ENCODE peak calls at places on chromosomes 11 and 22, in seven cellular contexts. One of them, this sample, is unnamed.

GRCh38 chr11:66470015-66470414 is 3.3 kb downstream of the PELI3 start:
- DNase-seq in prostate gland: no peak
- DNase-seq in CD8-positive, alpha-beta T cell: no peak
- DNase-seq in IMR-90: no peak
- DNase-seq in naive thymus-derived CD4-positive, alpha-beta T cell: no peak
- DNase-seq in ovary: no peak
- DNase-seq in body of pancreas: no peak
- DNase-seq in this sample: no peak

GRCh38 chr11:95925011-95925410 is 1.1 kb upstream of the MTMR2 start:
- DNase-seq in naive thymus-derived CD4-positive, alpha-beta T cell: no peak
- DNase-seq in IMR-90: peak; percentile 34
- DNase-seq in prostate gland: no peak
- DNase-seq in body of pancreas: no peak
- DNase-seq in ovary: no peak
- DNase-seq in CD8-positive, alpha-beta T cell: no peak
- DNase-seq in this sample: no peak

GRCh38 chr22:46909237-46910030 is 147.0 kb downstream of the TBC1D22A start:
- DNase-seq in naive thymus-derived CD4-positive, alpha-beta T cell: no peak
- DNase-seq in CD8-positive, alpha-beta T cell: no peak
- DNase-seq in body of pancreas: no peak
- DNase-seq in prostate gland: no peak
- DNase-seq in ovary: no peak
- DNase-seq in IMR-90: no peak
- DNase-seq in this sample: no peak

GRCh38 chr11:74072721-74073120 is 63.8 kb upstream of the UCP3 start:
- DNase-seq in naive thymus-derived CD4-positive, alpha-beta T cell: no peak
- DNase-seq in prostate gland: no peak
- DNase-seq in body of pancreas: no peak
- DNase-seq in CD8-positive, alpha-beta T cell: no peak
- DNase-seq in ovary: no peak
- DNase-seq in IMR-90: no peak
- DNase-seq in this sample: no peak

GRCh38 chr11:116970485-116971292 is 127.5 kb downstream of the SIK3 start:
- DNase-seq in ovary: no peak
- DNase-seq in naive thymus-derived CD4-positive, alpha-beta T cell: no peak
- DNase-seq in prostate gland: no peak
- DNase-seq in CD8-positive, alpha-beta T cell: no peak
- DNase-seq in IMR-90: peak; percentile 32
- DNase-seq in body of pancreas: no peak
- DNase-seq in this sample: no peak

GRCh38 chr11:10503777-10504176 is 37.2 kb downstream of the RNF141 start:
- DNase-seq in IMR-90: no peak
- DNase-seq in CD8-positive, alpha-beta T cell: no peak
- DNase-seq in ovary: no peak
- DNase-seq in body of pancreas: no peak
- DNase-seq in naive thymus-derived CD4-positive, alpha-beta T cell: no peak
- DNase-seq in prostate gland: no peak
- DNase-seq in this sample: peak; percentile 63

GRCh38 chr11:57480409-57481137 is 20.2 kb downstream of the RTN4RL2 start:
- DNase-seq in ovary: peak; percentile 61
- DNase-seq in body of pancreas: peak; percentile 76
- DNase-seq in IMR-90: peak; percentile 25
- DNase-seq in naive thymus-derived CD4-positive, alpha-beta T cell: peak; percentile 75
- DNase-seq in prostate gland: peak; percentile 26
- DNase-seq in CD8-positive, alpha-beta T cell: peak; percentile 74
- DNase-seq in this sample: peak; percentile 86

GRCh38 chr22:50530857-50531545 is 1.2 kb upstream of the TYMP start:
- DNase-seq in body of pancreas: peak; percentile 84
- DNase-seq in IMR-90: peak; percentile 63
- DNase-seq in ovary: peak; percentile 49
- DNase-seq in prostate gland: peak; percentile 84
- DNase-seq in CD8-positive, alpha-beta T cell: peak; percentile 77
- DNase-seq in naive thymus-derived CD4-positive, alpha-beta T cell: peak; percentile 85
- DNase-seq in this sample: peak; percentile 93

GRCh38 chr11:9605742-9606141 is 32.3 kb downstream of the WEE1 start:
- DNase-seq in CD8-positive, alpha-beta T cell: no peak
- DNase-seq in body of pancreas: no peak
- DNase-seq in IMR-90: no peak
- DNase-seq in ovary: no peak
- DNase-seq in naive thymus-derived CD4-positive, alpha-beta T cell: no peak
- DNase-seq in prostate gland: no peak
- DNase-seq in this sample: no peak

GRCh38 chr22:20562607-20563463 is 55.4 kb downstream of the MED15 start:
- DNase-seq in prostate gland: no peak
- DNase-seq in CD8-positive, alpha-beta T cell: no peak
- DNase-seq in naive thymus-derived CD4-positive, alpha-beta T cell: no peak
- DNase-seq in body of pancreas: no peak
- DNase-seq in IMR-90: no peak
- DNase-seq in ovary: peak; percentile 6
- DNase-seq in this sample: no peak

GRCh38 chr11:120918257-120918656 is 105.6 kb upstream of the TBCEL start:
- DNase-seq in naive thymus-derived CD4-positive, alpha-beta T cell: no peak
- DNase-seq in ovary: no peak
- DNase-seq in prostate gland: no peak
- DNase-seq in CD8-positive, alpha-beta T cell: no peak
- DNase-seq in IMR-90: no peak
- DNase-seq in body of pancreas: no peak
- DNase-seq in this sample: no peak

GRCh38 chr22:23062616-23063538 is 7.4 kb upstream of the GNAZ start:
- DNase-seq in prostate gland: no peak
- DNase-seq in body of pancreas: no peak
- DNase-seq in IMR-90: no peak
- DNase-seq in naive thymus-derived CD4-positive, alpha-beta T cell: peak; percentile 18
- DNase-seq in CD8-positive, alpha-beta T cell: peak; percentile 40
- DNase-seq in ovary: no peak
- DNase-seq in this sample: no peak

GRCh38 chr11:117946842-117947526 is 17.8 kb upstream of the TMPRSS13 start:
- DNase-seq in IMR-90: peak; percentile 91
- DNase-seq in body of pancreas: peak; percentile 87
- DNase-seq in prostate gland: peak; percentile 79
- DNase-seq in naive thymus-derived CD4-positive, alpha-beta T cell: peak; percentile 86
- DNase-seq in ovary: peak; percentile 94
- DNase-seq in CD8-positive, alpha-beta T cell: peak; percentile 93
- DNase-seq in this sample: peak; percentile 73

GRCh38 chr11:7595016-7595869 is 78.1 kb downstream of the CYB5R2 start:
- DNase-seq in naive thymus-derived CD4-positive, alpha-beta T cell: no peak
- DNase-seq in ovary: no peak
- DNase-seq in body of pancreas: no peak
- DNase-seq in IMR-90: no peak
- DNase-seq in CD8-positive, alpha-beta T cell: no peak
- DNase-seq in prostate gland: no peak
- DNase-seq in this sample: no peak

GRCh38 chr22:24466831-24467249 is 28.3 kb upstream of the UPB1 start:
- DNase-seq in ovary: peak; percentile 36
- DNase-seq in CD8-positive, alpha-beta T cell: no peak
- DNase-seq in IMR-90: peak; percentile 74
- DNase-seq in body of pancreas: peak; percentile 29
- DNase-seq in prostate gland: no peak
- DNase-seq in naive thymus-derived CD4-positive, alpha-beta T cell: no peak
- DNase-seq in this sample: peak; percentile 71

GRCh38 chr11:117435296-117435695 is 107.6 kb downstream of the CEP164 start:
- DNase-seq in CD8-positive, alpha-beta T cell: no peak
- DNase-seq in body of pancreas: no peak
- DNase-seq in ovary: no peak
- DNase-seq in IMR-90: no peak
- DNase-seq in prostate gland: no peak
- DNase-seq in naive thymus-derived CD4-positive, alpha-beta T cell: no peak
- DNase-seq in this sample: no peak

GRCh38 chr11:133115099-133115498 is 417.2 kb downstream of the OPCML start:
- DNase-seq in body of pancreas: no peak
- DNase-seq in IMR-90: no peak
- DNase-seq in prostate gland: no peak
- DNase-seq in ovary: no peak
- DNase-seq in CD8-positive, alpha-beta T cell: no peak
- DNase-seq in naive thymus-derived CD4-positive, alpha-beta T cell: no peak
- DNase-seq in this sample: no peak

GRCh38 chr22:27651486-27651885 is 150.1 kb downstream of the MN1 start:
- DNase-seq in body of pancreas: no peak
- DNase-seq in IMR-90: no peak
- DNase-seq in prostate gland: no peak
- DNase-seq in naive thymus-derived CD4-positive, alpha-beta T cell: no peak
- DNase-seq in ovary: no peak
- DNase-seq in CD8-positive, alpha-beta T cell: no peak
- DNase-seq in this sample: no peak

DNA sequence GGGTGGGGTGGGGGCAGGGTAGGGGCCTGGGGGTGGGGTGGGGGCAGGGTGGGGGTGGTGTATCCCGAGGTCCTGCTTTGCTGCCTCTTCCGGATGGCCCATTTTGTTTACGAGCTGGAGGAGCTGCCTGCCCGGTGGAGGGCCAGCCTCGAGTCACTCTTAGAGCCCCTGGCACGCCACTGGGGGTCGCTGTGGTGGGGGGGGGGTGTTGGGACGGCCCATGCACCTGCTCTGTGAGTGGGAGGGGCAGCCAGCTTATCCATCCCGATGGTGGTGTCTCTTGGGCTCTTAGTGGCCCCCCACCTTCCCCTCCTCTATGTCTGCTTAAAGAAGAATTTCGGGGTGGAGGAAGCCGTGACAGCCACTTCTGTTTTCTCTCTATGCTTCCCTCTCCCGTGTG is 24.6 kb downstream of the MRGPRD start:
- DNase-seq in naive thymus-derived CD4-positive, alpha-beta T cell: no peak
- DNase-seq in IMR-90: no peak
- DNase-seq in prostate gland: no peak
- DNase-seq in body of pancreas: no peak
- DNase-seq in CD8-positive, alpha-beta T cell: no peak
- DNase-seq in ovary: no peak
- DNase-seq in this sample: no peak
- H3K27ac ChIP-seq in naive thymus-derived CD4-positive, alpha-beta T cell: no peak overlapping the region
- H3K27ac ChIP-seq in IMR-90: no peak overlapping the region
- H3K27ac ChIP-seq in prostate gland: no peak overlapping the region
- H3K27ac ChIP-seq in body of pancreas: no peak overlapping the region
- H3K27ac ChIP-seq in CD8-positive, alpha-beta T cell: no peak overlapping the region
- H3K27ac ChIP-seq in ovary: no peak overlapping the region
- H3K27ac ChIP-seq in this sample: no peak overlapping the region

GRCh38 chr22:31278643-31279326 is 13.5 kb downstream of the PIK3IP1 start:
- DNase-seq in body of pancreas: no peak
- DNase-seq in IMR-90: no peak
- DNase-seq in prostate gland: no peak
- DNase-seq in naive thymus-derived CD4-positive, alpha-beta T cell: no peak
- DNase-seq in CD8-positive, alpha-beta T cell: peak; percentile 78
- DNase-seq in ovary: peak; percentile 63
- DNase-seq in this sample: no peak
- H3K27ac ChIP-seq in body of pancreas: no peak overlapping the region
- H3K27ac ChIP-seq in IMR-90: no peak overlapping the region
- H3K27ac ChIP-seq in prostate gland: no peak overlapping the region
- H3K27ac ChIP-seq in naive thymus-derived CD4-positive, alpha-beta T cell: peak overlapping the region; percentile 100
- H3K27ac ChIP-seq in CD8-positive, alpha-beta T cell: peak overlapping the region; percentile 54
- H3K27ac ChIP-seq in ovary: peak overlapping the region; percentile 68
- H3K27ac ChIP-seq in this sample: no peak overlapping the region

GRCh38 chr22:37505565-37505964 is 13.7 kb downstream of the CARD10 start:
- DNase-seq in CD8-positive, alpha-beta T cell: no peak
- DNase-seq in body of pancreas: no peak
- DNase-seq in ovary: no peak
- DNase-seq in prostate gland: no peak
- DNase-seq in naive thymus-derived CD4-positive, alpha-beta T cell: no peak
- DNase-seq in IMR-90: no peak
- DNase-seq in this sample: no peak

GRCh38 chr22:37504964-37505363 is 14.3 kb downstream of the CARD10 start:
- DNase-seq in IMR-90: no peak
- DNase-seq in prostate gland: no peak
- DNase-seq in ovary: no peak
- DNase-seq in body of pancreas: no peak
- DNase-seq in naive thymus-derived CD4-positive, alpha-beta T cell: no peak
- DNase-seq in CD8-positive, alpha-beta T cell: no peak
- DNase-seq in this sample: no peak

GRCh38 chr22:37503183-37503683 is 16.0 kb downstream of the CARD10 start:
- DNase-seq in naive thymus-derived CD4-positive, alpha-beta T cell: no peak
- DNase-seq in body of pancreas: no peak
- DNase-seq in CD8-positive, alpha-beta T cell: no peak
- DNase-seq in prostate gland: no peak
- DNase-seq in ovary: no peak
- DNase-seq in IMR-90: no peak
- DNase-seq in this sample: no peak

GRCh38 chr22:37502342-37503182 is 16.4 kb upstream of the MFNG start:
- DNase-seq in naive thymus-derived CD4-positive, alpha-beta T cell: no peak
- DNase-seq in prostate gland: peak; percentile 84
- DNase-seq in body of pancreas: peak; percentile 89
- DNase-seq in ovary: no peak
- DNase-seq in CD8-positive, alpha-beta T cell: no peak
- DNase-seq in IMR-90: no peak
- DNase-seq in this sample: no peak

GRCh38 chr22:37503850-37504249 is 15.4 kb downstream of the CARD10 start:
- DNase-seq in prostate gland: no peak
- DNase-seq in ovary: no peak
- DNase-seq in body of pancreas: peak; percentile 79
- DNase-seq in naive thymus-derived CD4-positive, alpha-beta T cell: no peak
- DNase-seq in CD8-positive, alpha-beta T cell: no peak
- DNase-seq in IMR-90: no peak
- DNase-seq in this sample: no peak
- H3K27ac ChIP-seq in prostate gland: no peak overlapping the region
- H3K27ac ChIP-seq in ovary: no peak overlapping the region
- H3K27ac ChIP-seq in body of pancreas: peak overlapping the region; percentile 95
- H3K27ac ChIP-seq in naive thymus-derived CD4-positive, alpha-beta T cell: no peak overlapping the region
- H3K27ac ChIP-seq in CD8-positive, alpha-beta T cell: no peak overlapping the region
- H3K27ac ChIP-seq in IMR-90: no peak overlapping the region
- H3K27ac ChIP-seq in this sample: no peak overlapping the region

DNA sequence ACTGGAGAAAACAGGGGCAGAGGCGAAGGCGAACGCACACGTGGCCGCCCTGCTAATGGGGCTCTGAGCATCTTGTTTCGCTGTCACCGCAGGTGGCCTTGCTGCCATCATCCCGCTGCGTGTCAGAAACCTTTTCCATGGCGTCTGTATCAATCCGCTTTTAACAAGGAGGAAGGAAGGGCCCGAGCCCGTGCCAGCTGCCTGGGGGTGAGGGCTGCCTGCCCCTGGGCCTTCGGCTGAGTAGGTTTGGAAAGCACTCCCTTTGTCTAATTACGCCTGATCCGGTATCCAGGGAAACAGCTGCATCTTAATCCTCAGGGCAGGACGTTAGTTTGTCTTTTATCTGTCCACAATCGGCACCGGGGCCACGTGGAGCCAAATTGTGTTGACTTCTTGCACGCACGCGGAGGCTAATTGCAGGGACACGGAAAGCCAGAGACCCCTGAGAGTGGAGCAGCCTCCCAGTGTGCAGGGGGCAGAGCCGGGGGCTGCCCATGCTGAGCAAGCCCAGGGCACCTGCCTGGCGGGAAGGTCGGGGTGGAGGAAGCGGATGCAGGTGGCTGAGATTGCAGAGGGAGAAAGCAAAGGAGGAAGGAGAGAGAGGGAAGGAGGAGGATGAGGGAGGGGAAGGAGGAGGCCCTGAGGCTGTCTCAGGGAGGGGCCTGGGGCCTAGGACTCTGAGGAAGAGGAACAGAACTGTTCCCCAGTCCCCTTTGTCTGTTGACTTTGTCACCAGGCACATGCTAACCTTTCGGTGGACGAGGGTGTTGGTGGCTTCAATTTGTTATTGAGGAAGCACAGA is 19.3 kb upstream of the TH start:
- DNase-seq in CD8-positive, alpha-beta T cell: no peak
- DNase-seq in ovary: no peak
- DNase-seq in body of pancreas: no peak
- DNase-seq in naive thymus-derived CD4-positive, alpha-beta T cell: no peak
- DNase-seq in IMR-90: no peak
- DNase-seq in prostate gland: no peak
- DNase-seq in this sample: peak; percentile 83
- H3K27ac ChIP-seq in CD8-positive, alpha-beta T cell: no peak overlapping the region
- H3K27ac ChIP-seq in ovary: no peak overlapping the region
- H3K27ac ChIP-seq in body of pancreas: no peak overlapping the region
- H3K27ac ChIP-seq in naive thymus-derived CD4-positive, alpha-beta T cell: no peak overlapping the region
- H3K27ac ChIP-seq in IMR-90: no peak overlapping the region
- H3K27ac ChIP-seq in prostate gland: no peak overlapping the region
- H3K27ac ChIP-seq in this sample: no peak overlapping the region